ENCODE peak calls at places on chromosome 22, in eight cellular contexts. G is GM23248, D is keratinocyte, H is endothelial cell of umbilical vein, N is neural progenitor cell, Q is GM12878, J is astrocyte, P is HCT116. V is an unnamed sample.
A peak's percentile ranks its signal among the peaks of the same experiment; 100 is the strongest.

GRCh38 chr22:34878996-34879395 is 187.0 kb upstream of the ISX start:
- DNase-seq in G (no peak), D (peak; percentile 45), H (no peak), N (no peak), Q (no peak), J (peak; percentile 44), P (no peak), V (no peak)

GRCh38 chr22:35172452-35172851 is 84.8 kb upstream of the HMGXB4 start:
- DNase-seq in G (no peak), D (no peak), H (no peak), N (no peak), Q (no peak), J (no peak), P (no peak), V (no peak)

GRCh38 chr22:35539910-35540599 is 576 bp upstream of the RASD2 start:
- DNase-seq in G (peak; percentile 81), D (no peak), H (no peak), N (peak; percentile 78), Q (no peak), J (no peak), P (no peak), V (peak; percentile 45)

GRCh38 chr22:30325724-30326703 is 727 bp downstream of the TBC1D10A start:
- DNase-seq in G (peak; percentile 56), D (no peak), H (no peak), N (peak; percentile 12), Q (no peak), J (no peak), P (no peak), V (no peak)

GRCh38 chr22:21010426-21011113 is 4.4 kb upstream of the P2RX6 start:
- DNase-seq in G (no peak), D (no peak), H (no peak), N (no peak), Q (no peak), J (no peak), P (no peak), V (no peak)

GRCh38 chr22:42711895-42712837 is 8.5 kb downstream of the A4GALT start:
- DNase-seq in G (no peak), D (peak; percentile 28), H (no peak), N (no peak), Q (no peak), J (no peak), P (no peak), V (no peak)

GRCh38 chr22:36587289-36588154 is 58.6 kb upstream of the EIF3D start:
- DNase-seq in G (peak; percentile 88), D (no peak), H (no peak), N (peak; percentile 44), Q (no peak), J (peak; percentile 53), P (no peak), V (peak; percentile 67)

GRCh38 chr22:21923163-21923561 is 29.5 kb downstream of the PPM1F start:
- DNase-seq in G (no peak), D (no peak), H (no peak), N (no peak), Q (no peak), J (no peak), P (no peak), V (no peak)

GRCh38 chr22:22984967-22985366 is 85.4 kb upstream of the GNAZ start:
- DNase-seq in G (no peak), D (no peak), H (no peak), N (no peak), Q (no peak), J (no peak), P (no peak), V (no peak)

GRCh38 chr22:28779833-28780232 is 7.3 kb downstream of the CCDC117 start:
- DNase-seq in G (no peak), D (no peak), H (no peak), N (no peak), Q (no peak), J (no peak), P (no peak), V (no peak)

GRCh38 chr22:28774378-28774777 is 1.9 kb downstream of the CCDC117 start:
- DNase-seq in G (no peak), D (no peak), H (no peak), N (no peak), Q (no peak), J (no peak), P (no peak), V (no peak)

GRCh38 chr22:28783786-28784671 is 11.5 kb downstream of the CCDC117 start:
- DNase-seq in G (no peak), D (no peak), H (peak; percentile 55), N (no peak), Q (no peak), J (no peak), P (no peak), V (peak; percentile 38)

DNA sequence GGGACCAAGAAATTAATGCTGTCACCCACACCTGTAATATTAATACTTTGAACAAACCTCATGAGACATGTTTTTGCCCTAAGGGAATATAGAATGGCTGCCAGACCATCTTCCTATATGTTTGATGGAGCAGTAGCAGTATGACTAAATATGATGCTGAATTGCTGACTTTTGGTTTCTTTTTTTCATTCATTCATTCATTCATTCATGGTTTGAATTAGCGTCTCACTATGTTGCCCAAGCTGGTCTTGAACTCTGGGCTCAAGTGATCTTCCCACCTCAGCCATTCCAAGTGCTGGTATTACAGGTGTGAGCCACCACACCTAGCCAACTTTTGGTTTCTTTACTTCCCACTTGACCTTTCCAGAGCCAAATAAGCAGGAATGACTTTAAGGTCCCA is 7.8 kb downstream of the CCDC117 start:
- DNase-seq in G (no peak), D (no peak), H (no peak), N (no peak), Q (no peak), J (no peak), P (no peak), V (no peak)
- H3K4me3 ChIP-seq in G (no peak overlapping the region), D (no peak overlapping the region), H (no peak overlapping the region), N (no peak overlapping the region), Q (no peak overlapping the region), J (no peak overlapping the region), P (no peak overlapping the region), V (no peak overlapping the region)

DNA sequence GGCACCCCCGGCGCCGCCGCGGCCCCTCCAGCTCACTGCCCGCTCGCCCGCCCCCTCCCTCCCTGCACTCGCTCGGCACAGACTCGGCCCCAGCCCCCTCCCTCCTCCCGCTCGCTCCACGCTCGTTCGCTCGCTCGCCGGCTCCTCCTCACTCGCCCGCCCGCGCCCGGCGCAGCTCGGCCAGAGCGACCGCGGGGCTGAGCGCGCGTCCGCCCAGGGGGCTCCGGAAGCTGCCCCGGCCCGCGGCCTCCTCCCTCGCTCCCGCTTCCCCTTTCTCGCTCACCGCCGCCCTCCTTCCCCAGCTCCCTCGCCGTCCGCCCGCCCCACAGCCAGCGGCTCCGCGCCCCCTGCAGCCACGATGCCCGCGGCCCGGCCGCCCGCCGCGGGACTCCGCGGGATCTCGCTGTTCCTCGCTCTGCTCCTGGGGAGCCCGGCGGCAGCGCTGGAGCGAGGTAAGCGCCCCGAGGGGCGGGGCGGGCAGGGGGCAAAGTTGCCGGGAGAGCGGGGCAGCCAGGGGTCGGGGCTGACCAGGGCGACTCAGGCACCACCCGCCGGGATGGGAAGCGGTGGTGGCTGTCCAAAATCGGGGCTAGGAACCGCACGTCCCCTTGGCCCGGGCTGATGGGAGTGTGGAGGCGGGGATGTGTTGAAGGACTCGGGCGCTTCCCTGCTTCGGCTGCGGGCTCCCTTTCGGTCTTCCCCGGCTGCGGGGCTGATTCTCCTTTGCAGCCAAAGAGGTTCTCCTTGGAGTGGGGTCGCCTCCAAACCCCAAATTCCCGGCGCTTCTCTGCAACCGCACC is at the start of gene SEZ6L:
- DNase-seq in G (peak; percentile 1), D (no peak), H (no peak), N (peak; percentile 80), Q (no peak), J (no peak), P (no peak), V (no peak)
- TF ChIP-seq EZH2 in G (no peak), D (no peak), H (peak; percentile 49), N (peak; percentile 68), Q (no peak), J (no peak), P (no peak), V (no peak)

GRCh38 chr22:47059701-47060161 is 297.3 kb downstream of the TBC1D22A start:
- DNase-seq in G (no peak), D (no peak), H (no peak), N (no peak), Q (peak; percentile 8), J (no peak), P (no peak), V (no peak)
- H3K9ac ChIP-seq in G (no peak overlapping the region), D (no peak overlapping the region), H (no peak overlapping the region), N (no peak overlapping the region), Q (no peak overlapping the region), J (no peak overlapping the region), P (no peak overlapping the region), V (no peak overlapping the region)

DNA sequence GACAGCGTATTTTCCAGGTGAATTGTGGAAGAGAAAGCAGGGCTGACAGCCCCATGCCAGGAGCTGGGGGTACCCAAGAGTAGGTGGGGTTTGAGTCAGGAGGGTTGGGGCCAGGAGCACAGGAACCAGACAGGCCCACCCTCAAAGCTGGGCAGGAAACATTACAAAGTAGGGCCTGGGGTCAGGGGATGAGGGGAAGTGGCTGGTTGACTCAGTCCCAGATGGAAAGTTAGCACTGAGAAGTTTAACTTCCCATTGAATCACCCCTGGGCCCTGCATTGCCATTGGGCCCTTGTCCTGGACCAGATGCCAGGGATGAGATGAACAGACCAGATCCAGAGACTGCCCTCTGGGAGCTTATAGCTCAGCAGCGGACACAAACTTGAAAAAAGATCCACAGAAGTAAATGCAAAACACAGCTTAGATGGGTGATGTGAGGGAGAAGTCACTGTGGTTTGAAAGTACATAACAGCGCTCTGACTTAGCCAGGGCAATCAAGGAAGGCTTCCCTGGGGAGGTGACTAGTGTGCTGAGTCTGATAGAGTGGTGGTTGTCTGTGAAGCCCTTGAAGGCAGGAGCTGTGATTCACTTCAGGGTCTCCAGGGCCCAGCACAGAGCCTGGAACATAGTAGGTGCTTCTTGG is 2.2 kb downstream of the MAFF start:
- DNase-seq in G (peak; percentile 81), D (no peak), H (peak; percentile 89), N (no peak), Q (no peak), J (peak; percentile 48), P (no peak), V (peak; percentile 40)
- H3K4me3 ChIP-seq in G (peak overlapping the region; percentile 83), D (peak overlapping the region; percentile 95), H (peak overlapping the region; percentile 87), N (no peak overlapping the region), Q (peak overlapping the region; percentile 78), J (peak overlapping the region; percentile 88), P (no peak overlapping the region), V (peak overlapping the region; percentile 99)

GRCh38 chr22:19764050-19764593 is 3.5 kb downstream of the TBX1 start:
- DNase-seq in G (no peak), D (no peak), H (no peak), N (peak; percentile 28), Q (no peak), J (no peak), P (no peak), V (no peak)
- TF ChIP-seq EZH2 in G (no peak), D (no peak), H (no peak), N (peak; percentile 25), Q (no peak), J (no peak), P (no peak), V (no peak)

DNA sequence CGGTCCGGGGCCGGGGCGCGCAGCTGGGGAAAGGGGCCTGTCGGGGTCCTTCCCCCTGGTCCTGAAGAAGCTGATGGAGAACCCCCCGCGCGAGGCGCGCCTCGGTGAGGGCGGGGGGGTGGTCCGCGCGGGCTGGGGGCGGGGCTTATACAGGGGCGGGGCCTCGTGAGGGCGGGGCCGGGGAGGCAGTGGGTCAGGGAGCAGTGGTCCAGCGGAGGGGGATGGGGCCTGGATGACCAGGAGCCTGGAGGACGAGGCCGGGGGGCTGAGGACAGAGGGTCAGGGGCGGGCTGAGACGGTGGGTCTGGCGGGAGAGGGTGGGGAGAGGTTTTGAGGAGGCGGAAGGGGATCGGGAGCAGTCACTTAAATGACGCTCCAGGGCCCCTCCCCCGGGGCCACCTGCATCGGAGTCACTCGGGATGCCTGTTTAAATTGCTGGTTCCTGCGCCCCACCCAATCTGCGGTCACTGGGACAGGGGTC is 396 bp downstream of the TEF start:
- DNase-seq in G (peak; percentile 72), D (no peak), H (no peak), N (peak; percentile 90), Q (no peak), J (no peak), P (no peak), V (peak; percentile 25)
- H3K9ac ChIP-seq in G (peak overlapping the region; percentile 89), D (peak overlapping the region; percentile 80), H (peak overlapping the region; percentile 64), N (no peak overlapping the region), Q (peak overlapping the region; percentile 58), J (peak overlapping the region; percentile 86), P (peak overlapping the region; percentile 88), V (peak overlapping the region; percentile 90)